ENCODE peak calls at places on chromosomes 3 and 15, in seven cellular contexts. V is MM.1S; Q is activated CD8-positive, alpha-beta T cell treated with anti-CD3 and anti-CD28 coated beads for 36 hours; E is fibroblast of mammary gland; O is CD14-positive monocyte; R is A673; L is CD8-positive, alpha-beta T cell. J is an unnamed sample.

GRCh38 chr3:141401584-141402475 is 33.5 kb downstream of the ZBTB38 start:
- DNase-seq in V (peak; percentile 44), R (peak; percentile 45), Q (peak; percentile 53), L (no peak), E (no peak), O (no peak), J (peak; percentile 58)

GRCh38 chr15:74038707-74039655 is 43.4 kb downstream of the GOLGA6A start:
- DNase-seq in R (no peak), E (peak; percentile 40), Q (no peak), V (no peak), L (no peak), O (no peak), J (no peak)

GRCh38 chr3:118960876-118961275 is 73.8 kb downstream of the IGSF11 start:
- DNase-seq in R (peak; percentile 26), L (no peak), V (no peak), Q (no peak), O (no peak), E (peak; percentile 47), J (no peak)

GRCh38 chr3:143775401-143775970 is 72.8 kb downstream of the SLC9A9 start:
- DNase-seq in R (peak; percentile 56), L (no peak), E (peak; percentile 60), V (peak; percentile 71), O (no peak), Q (peak; percentile 30), J (no peak)

GRCh38 chr3:21273256-21273999 is 477.6 kb downstream of the ZNF385D start:
- DNase-seq in Q (no peak), R (no peak), V (peak; percentile 40), O (no peak), L (no peak), E (peak; percentile 72), J (no peak)

GRCh38 chr3:13313813-13314212 is 106.3 kb downstream of the NUP210 start:
- DNase-seq in L (no peak), R (no peak), Q (no peak), V (no peak), O (no peak), E (no peak), J (no peak)

GRCh38 chr3:169968224-169968623 is 1.6 kb downstream of the SEC62 start:
- DNase-seq in R (no peak), Q (no peak), V (no peak), L (no peak), O (no peak), E (no peak), J (no peak)

GRCh38 chr15:49242820-49243219 is 72.8 kb downstream of the GALK2 start:
- DNase-seq in Q (no peak), O (no peak), L (no peak), E (peak; percentile 93), R (no peak), V (no peak), J (no peak)

GRCh38 chr3:2784627-2785026 is 325.5 kb downstream of the IL5RA start:
- DNase-seq in E (no peak), O (no peak), R (no peak), Q (no peak), V (no peak), L (no peak), J (no peak)

GRCh38 chr15:85759391-85759790 is 35.3 kb downstream of the KLHL25 start:
- DNase-seq in E (no peak), O (no peak), V (no peak), Q (no peak), L (no peak), R (no peak), J (no peak)

GRCh38 chr3:42023380-42023779 is 61.5 kb upstream of the ULK4 start:
- DNase-seq in E (no peak), R (no peak), L (no peak), V (no peak), Q (peak; percentile 74), O (no peak), J (no peak)

GRCh38 chr3:129610276-129610675 is 3.8 kb upstream of the PLXND1 start:
- DNase-seq in V (no peak), Q (no peak), O (no peak), R (no peak), E (no peak), L (no peak), J (peak; percentile 49)

GRCh38 chr3:165624761-165625160 is 212.5 kb downstream of the BCHE start:
- DNase-seq in L (no peak), E (peak; percentile 38), R (peak; percentile 13), O (no peak), V (peak; percentile 28), Q (no peak), J (no peak)

GRCh38 chr3:187986514-187986934 is 167.4 kb upstream of the LPP start:
- DNase-seq in E (peak; percentile 96), Q (peak; percentile 64), O (peak; percentile 83), L (no peak), V (no peak), R (no peak), J (no peak)

GRCh38 chr3:41120461-41120860 is 78.8 kb upstream of the CTNNB1 start:
- DNase-seq in R (no peak), E (no peak), L (no peak), O (no peak), V (no peak), Q (no peak), J (no peak)

GRCh38 chr3:45881031-45882022 is 5.0 kb upstream of the CCR9 start:
- DNase-seq in O (no peak), V (peak; percentile 54), R (no peak), Q (peak; percentile 74), E (peak; percentile 40), L (peak; percentile 64), J (no peak)

GRCh38 chr3:151205482-151205881 is 2.5 kb upstream of the GPR171 start:
- DNase-seq in V (no peak), O (no peak), L (no peak), Q (no peak), E (no peak), R (no peak), J (no peak)

GRCh38 chr15:74468341-74469032 is 7.5 kb upstream of the UBL7 start:
- DNase-seq in O (no peak), V (no peak), L (no peak), R (no peak), Q (no peak), E (no peak), J (no peak)

GRCh38 chr3:21435871-21436270 is 315.1 kb downstream of the ZNF385D start:
- DNase-seq in V (no peak), E (peak; percentile 99), O (no peak), Q (no peak), R (no peak), L (no peak), J (no peak)

GRCh38 chr3:192514754-192515660 is 212.3 kb downstream of the FGF12 start:
- DNase-seq in O (no peak), L (no peak), E (no peak), V (peak; percentile 36), R (peak; percentile 26), Q (peak; percentile 1), J (peak; percentile 65)

GRCh38 chr3:87437765-87438164 is 161.4 kb upstream of the POU1F1 start:
- DNase-seq in R (no peak), Q (no peak), V (no peak), E (no peak), O (no peak), L (no peak), J (no peak)

GRCh38 chr3:38084019-38084968 is 45.3 kb downstream of the DLEC1 start:
- DNase-seq in V (no peak), Q (peak; percentile 38), R (peak; percentile 58), E (peak; percentile 40), O (no peak), L (no peak), J (peak; percentile 21)

GRCh38 chr3:175073209-175073905 is 214.2 kb downstream of the NAALADL2 start:
- DNase-seq in O (no peak), E (peak; percentile 68), L (no peak), Q (no peak), R (no peak), V (no peak), J (no peak)

GRCh38 chr15:64249406-64249805 is 86.6 kb upstream of the PPIB start:
- DNase-seq in O (no peak), Q (no peak), V (no peak), L (no peak), E (no peak), R (no peak), J (no peak)

GRCh38 chr15:89136084-89136806 is 48.0 kb downstream of the ABHD2 start:
- DNase-seq in E (no peak), Q (no peak), O (no peak), V (no peak), L (no peak), R (no peak), J (no peak)

GRCh38 chr3:95453242-95453641 is 1361.2 kb upstream of the EPHA6 start:
- DNase-seq in L (no peak), Q (no peak), V (no peak), O (no peak), R (no peak), E (no peak), J (no peak)

GRCh38 chr3:137930976-137931375 is 79.0 kb upstream of the CLDN18 start:
- DNase-seq in E (no peak), Q (no peak), O (no peak), R (no peak), V (no peak), L (no peak), J (no peak)

GRCh38 chr3:60756636-60757035 is 494.6 kb downstream of the FHIT start:
- DNase-seq in O (no peak), L (no peak), Q (no peak), V (no peak), E (no peak), R (no peak), J (no peak)

GRCh38 chr3:173725507-173725906 is 328.0 kb downstream of the NLGN1 start:
- DNase-seq in V (peak; percentile 36), R (no peak), O (no peak), Q (no peak), L (no peak), E (peak; percentile 76), J (no peak)

GRCh38 chr3:111539351-111540331 is 2.4 kb upstream of the CD96 start:
- DNase-seq in O (no peak), V (peak; percentile 68), E (peak; percentile 28), Q (peak; percentile 74), L (peak; percentile 84), R (peak; percentile 22), J (peak; percentile 69)
- TF ChIP-seq CTCF in O (peak; percentile 7), V (peak; percentile 89), E (peak; percentile 44), Q (peak; percentile 95), L (peak; percentile 96), R (peak; percentile 64), J (peak; percentile 26)

GRCh38 chr3:79368403-79368802 is 399.4 kb downstream of the ROBO1 start:
- DNase-seq in O (no peak), R (no peak), L (no peak), Q (no peak), V (no peak), E (no peak), J (no peak)
- TF ChIP-seq CTCF in O (no peak), R (no peak), L (no peak), Q (no peak), V (no peak), E (no peak), J (no peak)

GRCh38 chr3:112199622-112200316 is 66.7 kb upstream of the GCSAM start:
- DNase-seq in O (no peak), V (no peak), L (no peak), R (no peak), Q (no peak), E (peak; percentile 44), J (no peak)
- TF ChIP-seq CTCF in O (no peak), V (no peak), L (no peak), R (no peak), Q (no peak), E (no peak), J (no peak)

DNA sequence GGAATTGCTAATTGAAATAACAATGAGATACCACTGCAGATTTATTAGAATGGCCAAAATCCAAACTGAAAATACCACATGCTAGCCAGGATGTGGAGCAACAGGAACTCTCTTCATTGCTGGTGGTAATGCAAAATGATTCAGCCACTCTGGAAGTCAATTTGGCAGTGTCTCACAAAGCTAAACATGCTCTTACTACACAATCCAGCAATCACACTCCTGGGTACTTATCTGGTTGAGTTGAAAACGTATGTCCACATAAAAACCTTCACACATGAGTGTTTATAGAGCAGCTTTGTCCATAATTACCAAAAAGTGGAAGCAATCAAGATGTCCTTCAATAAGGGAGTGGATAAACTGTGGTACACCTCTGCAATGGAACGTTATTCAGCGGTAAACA is 113.3 kb downstream of the SMAD6 start:
- DNase-seq in E (peak; percentile 95), Q (no peak), O (no peak), R (no peak), V (no peak), L (no peak), J (no peak)
- TF ChIP-seq CTCF in E (no peak), Q (no peak), O (no peak), R (no peak), V (no peak), L (no peak), J (no peak)